ENCODE peak calls at places on chromosomes 16 and 17, in four cellular contexts. U is H1, Z is K562, V is HepG2. O is an unnamed sample.

GRCh38 chr17:185445-186138 is 4.1 kb upstream of the DOC2B start:
- DNase-seq in V (no peak), U (no peak), Z (no peak), O (no peak)

GRCh38 chr16:11236441-11236840 is 19.6 kb downstream of the SOCS1 start:
- DNase-seq in V (no peak), U (no peak), Z (no peak), O (no peak)

GRCh38 chr16:78505544-78506371 is 406.3 kb downstream of the WWOX start:
- DNase-seq in V (peak; percentile 80), Z (peak; percentile 17), U (no peak), O (no peak)

GRCh38 chr16:83813818-83814653 is 6.3 kb downstream of the HSBP1 start:
- DNase-seq in V (peak; percentile 73), Z (no peak), U (no peak), O (no peak)

GRCh38 chr16:46850619-46851555 is 19.9 kb upstream of the C16orf87 start:
- DNase-seq in V (no peak), U (no peak), Z (no peak), O (no peak)

GRCh38 chr16:51151435-51151950 is 423 bp upstream of the SALL1 start:
- DNase-seq in U (no peak), V (peak; percentile 86), Z (no peak), O (no peak)

GRCh38 chr17:50267074-50267841 is 7.0 kb upstream of the TMEM92 start:
- DNase-seq in Z (no peak), V (no peak), U (no peak), O (no peak)

GRCh38 chr17:55990332-55991006 is 162.8 kb upstream of the ANKFN1 start:
- DNase-seq in U (peak; percentile 15), V (no peak), Z (no peak), O (no peak)

GRCh38 chr17:78884148-78884870 is 18.7 kb downstream of the CEP295NL start:
- DNase-seq in Z (no peak), U (no peak), V (no peak), O (no peak)

GRCh38 chr16:68070249-68070725 is 14.9 kb upstream of the NFATC3 start:
- DNase-seq in V (no peak), U (no peak), Z (no peak), O (no peak)

GRCh38 chr16:12063435-12063834 is 86.9 kb downstream of the SNX29 start:
- DNase-seq in U (no peak), V (no peak), Z (no peak), O (no peak)

GRCh38 chr16:65059421-65059980 is 62.4 kb downstream of the CDH11 start:
- DNase-seq in Z (no peak), V (no peak), U (no peak), O (no peak)

GRCh38 chr16:81319221-81319912 is 4.6 kb downstream of the GAN start:
- DNase-seq in Z (peak; percentile 73), U (no peak), V (no peak), O (no peak)

GRCh38 chr17:34254146-34254545 is 939 bp upstream of the CCL2 start:
- DNase-seq in V (no peak), Z (no peak), U (no peak), O (no peak)

GRCh38 chr16:4309833-4310266 is 6.0 kb upstream of the GLIS2 start:
- DNase-seq in V (peak; percentile 67), Z (no peak), U (peak; percentile 85), O (no peak)

GRCh38 chr16:69253796-69254426 is 57.2 kb upstream of the VPS4A start:
- DNase-seq in Z (no peak), V (no peak), U (no peak), O (no peak)

GRCh38 chr17:60631119-60631518 is 31.1 kb downstream of the PPM1D start:
- DNase-seq in U (no peak), V (no peak), Z (no peak), O (no peak)

GRCh38 chr17:44768505-44769142 is 9.8 kb downstream of the ADAM11 start:
- DNase-seq in V (no peak), Z (no peak), U (no peak), O (no peak)
- TF ChIP-seq ATF2 in V (no peak), Z (no peak), U (no peak), O (no peak)

GRCh38 chr16:87350681-87351319 is 32.8 kb downstream of the FBXO31 start:
- DNase-seq in U (no peak), V (no peak), Z (no peak), O (no peak)
- TF ChIP-seq RAD21 in U (no peak), V (no peak), Z (no peak), O (no peak)

GRCh38 chr17:29929006-29929543 is 953 bp downstream of the SSH2 start:
- DNase-seq in Z (peak; percentile 40), U (no peak), V (peak; percentile 21), O (no peak)
- TF ChIP-seq ATF2 in Z (no peak), U (peak; percentile 25), V (no peak), O (no peak)

GRCh38 chr17:13562271-13562800 is 39.4 kb downstream of the HS3ST3A1 start:
- DNase-seq in U (no peak), V (no peak), Z (peak; percentile 49), O (no peak)
- TF ChIP-seq RAD21 in U (no peak), V (no peak), Z (no peak), O (no peak)

DNA sequence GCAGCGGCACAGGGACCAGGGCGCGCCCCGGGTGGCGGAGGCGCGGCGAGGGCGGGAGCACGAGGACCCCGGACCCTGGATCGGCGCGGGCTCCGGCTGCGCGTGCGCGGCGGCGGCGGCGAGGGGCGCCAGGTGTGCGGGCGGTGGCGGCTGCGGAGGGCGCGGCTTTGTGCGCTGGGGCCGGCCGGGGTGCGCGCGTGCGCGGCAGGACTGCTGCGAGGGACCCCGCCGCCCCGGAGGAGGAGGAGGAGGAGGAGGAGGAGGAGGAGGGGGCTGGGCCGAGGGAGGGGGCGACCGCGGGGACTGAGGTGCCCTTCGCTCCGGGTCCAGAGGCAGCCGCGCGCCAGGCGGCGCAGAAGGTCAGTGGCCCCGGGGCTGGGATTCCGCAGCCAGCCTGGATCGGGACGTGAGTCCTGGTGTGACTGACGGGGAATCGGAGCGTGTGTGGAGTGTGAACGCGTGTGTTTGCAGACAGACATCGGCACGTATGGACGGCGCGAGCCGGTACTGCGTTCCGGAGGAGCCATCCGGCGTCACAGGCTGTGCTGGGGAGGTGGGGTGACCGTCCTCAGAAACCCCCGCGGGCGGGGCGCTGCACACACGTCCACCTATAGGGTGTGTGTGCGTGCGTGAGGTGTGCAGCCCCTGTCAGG is 19.5 kb upstream of the RAP1GAP2 start:
- DNase-seq in V (peak; percentile 34), U (no peak), Z (no peak), O (no peak)
- TF ChIP-seq ATF2 in V (no peak), U (no peak), Z (no peak), O (no peak)

GRCh38 chr17:14359251-14359939 is 58.5 kb downstream of the HS3ST3B1 start:
- DNase-seq in Z (no peak), U (no peak), V (peak; percentile 52), O (peak; percentile 26)
- TF ChIP-seq RAD21 in Z (peak; percentile 36), U (no peak), V (no peak), O (peak; percentile 4)

O was measured in GM12878.